ENCODE peak calls at places on chromosomes 1 and 21, in six cellular contexts. K, B, L, T, Z and A are unnamed samples.

GRCh38 chr1:39656416-39656815 is 15.5 kb downstream of the NT5C1A start:
- DNase-seq in K (no peak), B (no peak), L (no peak), T (no peak), Z (no peak), A (no peak)

GRCh38 chr1:172969611-172970010 is 81.1 kb downstream of the TNFSF18 start:
- DNase-seq in K (peak; percentile 75), B (peak; percentile 42), L (no peak), T (no peak), Z (peak; percentile 8), A (peak; percentile 72)

GRCh38 chr21:28699591-28700259 is 293.0 kb downstream of the LTN1 start:
- DNase-seq in K (no peak), B (no peak), L (no peak), T (no peak), Z (no peak), A (no peak)

GRCh38 chr21:45379901-45380330 is 25.0 kb upstream of the COL18A1 start:
- DNase-seq in K (no peak), B (no peak), L (no peak), T (no peak), Z (no peak), A (no peak)

GRCh38 chr1:106879538-106879937 is 176.9 kb upstream of the PRMT6 start:
- DNase-seq in K (no peak), B (no peak), L (peak; percentile 6), T (no peak), Z (peak; percentile 3), A (peak; percentile 0)

GRCh38 chr1:63753591-63753990 is 20.2 kb upstream of the ROR1 start:
- DNase-seq in K (no peak), B (no peak), L (no peak), T (no peak), Z (no peak), A (no peak)

GRCh38 chr1:35838693-35839245 is 31.0 kb downstream of the AGO4 start:
- DNase-seq in K (no peak), B (no peak), L (no peak), T (no peak), Z (no peak), A (peak; percentile 21)

GRCh38 chr1:223745731-223746130 is 33.4 kb downstream of the CAPN2 start:
- DNase-seq in K (no peak), B (no peak), L (no peak), T (no peak), Z (no peak), A (peak; percentile 74)

GRCh38 chr1:26478159-26478558 is 5.9 kb downstream of the HMGN2 start:
- DNase-seq in K (no peak), B (no peak), L (no peak), T (no peak), Z (no peak), A (no peak)

GRCh38 chr1:162696286-162696862 is 64.1 kb downstream of the DDR2 start:
- DNase-seq in K (peak; percentile 93), B (peak; percentile 81), L (peak; percentile 92), T (no peak), Z (peak; percentile 92), A (peak; percentile 91)

GRCh38 chr1:19007491-19008441 is 51.3 kb upstream of the IFFO2 start:
- DNase-seq in K (peak; percentile 44), B (peak; percentile 78), L (no peak), T (no peak), Z (no peak), A (no peak)

GRCh38 chr1:225776294-225776693 is 1.3 kb upstream of the SRP9 start:
- DNase-seq in K (no peak), B (no peak), L (no peak), T (no peak), Z (no peak), A (no peak)

GRCh38 chr1:98870959-98871903 is 133.4 kb downstream of the PLPPR5 start:
- DNase-seq in K (no peak), B (no peak), L (no peak), T (peak; percentile 90), Z (peak; percentile 41), A (no peak)

GRCh38 chr1:6246497-6247295 is 2.7 kb downstream of the HES3 start:
- DNase-seq in K (peak; percentile 94), B (no peak), L (peak; percentile 95), T (peak; percentile 53), Z (peak; percentile 94), A (peak; percentile 75)

GRCh38 chr21:44354001-44354405 is 582 bp downstream of the TRPM2 start:
- DNase-seq in K (no peak), B (no peak), L (no peak), T (no peak), Z (no peak), A (no peak)

GRCh38 chr1:156499194-156499702 is 1.3 kb downstream of the MEF2D start:
- DNase-seq in K (peak; percentile 27), B (peak; percentile 2), L (peak; percentile 55), T (no peak), Z (peak; percentile 74), A (peak; percentile 66)

GRCh38 chr1:168095476-168095875 is 41.3 kb downstream of the GPR161 start:
- DNase-seq in K (no peak), B (no peak), L (no peak), T (no peak), Z (no peak), A (no peak)

GRCh38 chr1:66351474-66351873 is 182.5 kb upstream of the SGIP1 start:
- DNase-seq in K (no peak), B (no peak), L (no peak), T (no peak), Z (no peak), A (peak; percentile 73)

DNA sequence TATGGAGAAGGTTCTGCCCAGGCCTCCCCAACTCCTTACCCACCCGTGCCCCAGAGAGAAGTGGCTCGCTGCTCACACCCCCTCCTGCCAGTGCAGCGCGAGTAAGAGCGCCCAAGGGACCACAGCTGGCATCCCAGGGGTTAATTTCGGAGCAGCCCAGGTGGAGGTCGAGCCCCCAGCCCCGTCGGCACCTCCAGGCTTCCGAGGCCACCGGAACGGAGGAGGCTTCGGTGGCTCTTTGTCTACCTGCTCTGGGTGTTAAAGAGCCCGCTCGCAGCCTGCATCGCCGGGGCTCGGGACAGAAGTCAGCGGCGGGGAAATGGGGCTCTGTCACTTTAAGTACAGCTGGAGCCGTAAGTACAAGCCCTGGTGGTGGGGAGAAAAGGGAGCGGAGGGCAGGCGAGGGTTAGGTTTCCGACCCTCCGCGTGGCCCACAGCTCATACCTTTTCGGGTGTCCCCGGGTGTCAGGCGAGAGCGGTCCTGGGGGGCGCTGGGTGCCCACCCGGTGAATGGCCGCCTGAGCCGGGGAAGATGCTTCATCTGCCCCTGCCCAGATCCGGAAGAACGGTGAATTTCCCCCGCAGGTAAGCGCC is 89.4 kb upstream of the IPO9 start:
- DNase-seq in K (peak; percentile 54), B (peak; percentile 65), L (peak; percentile 82), T (peak; percentile 94), Z (peak; percentile 90), A (peak; percentile 82)
- TF ChIP-seq EZH2 in K (no peak), B (no peak), L (no peak), T (no peak), Z (no peak), A (no peak)

DNA sequence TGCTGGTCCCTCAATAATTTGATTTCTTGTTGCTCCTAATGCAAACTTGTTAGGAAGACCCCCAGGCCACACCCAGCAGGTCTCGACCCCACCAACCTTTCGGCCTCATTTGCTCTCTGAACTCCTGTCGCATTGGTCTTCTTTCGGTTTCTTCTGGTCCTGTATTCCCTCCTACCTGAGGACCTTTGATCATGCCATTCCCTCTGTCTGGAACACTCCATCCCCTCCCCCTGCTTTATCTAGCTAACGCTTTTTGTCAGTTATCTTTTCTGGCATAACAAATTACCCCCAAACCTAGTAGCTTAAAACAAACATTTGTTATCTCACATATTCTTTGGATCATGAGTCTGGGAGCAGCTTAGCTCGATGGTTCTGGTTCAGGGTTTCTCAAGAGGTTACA is 28.9 kb upstream of the BCAR3 start:
- DNase-seq in K (no peak), B (no peak), L (no peak), T (no peak), Z (no peak), A (no peak)
- H3F3A ChIP-seq in K (no peaks in the 10 kb centered on the region), B (peaks cover 23% of the 10 kb centered on the region), L (peaks cover 9% of the 10 kb centered on the region), T (no peaks in the 10 kb centered on the region), Z (no peaks in the 10 kb centered on the region), A (peaks cover 5% of the 10 kb centered on the region)

GRCh38 chr1:222106369-222106768 is 364.5 kb upstream of the DUSP10 start:
- DNase-seq in K (no peak), B (no peak), L (no peak), T (no peak), Z (peak; percentile 36), A (no peak)
- H3K4me3 ChIP-seq in K (no peak overlapping the region), B (no peak overlapping the region), L (no peak overlapping the region), T (no peak overlapping the region), Z (no peak overlapping the region), A (no peak overlapping the region)

GRCh38 chr21:42654179-42654912 is 925 bp downstream of the PDE9A start:
- DNase-seq in K (no peak), B (no peak), L (peak; percentile 88), T (no peak), Z (peak; percentile 76), A (no peak)
- TF ChIP-seq EZH2 in K (peak; percentile 96), B (no peak), L (no peak), T (peak; percentile 88), Z (no peak), A (peak; percentile 85)

GRCh38 chr1:203282720-203283542 is 22.4 kb upstream of the BTG2 start:
- DNase-seq in K (no peak), B (no peak), L (no peak), T (no peak), Z (no peak), A (no peak)
- H3F3A ChIP-seq in K (no peaks in the 10 kb centered on the region), B (no peaks in the 10 kb centered on the region), L (peaks cover 13% of the 10 kb centered on the region), T (peaks cover 17% of the 10 kb centered on the region), Z (no peaks in the 10 kb centered on the region), A (peaks cover 5% of the 10 kb centered on the region)

GRCh38 chr1:1001631-1002300 is 1.9 kb upstream of the HES4 start:
- DNase-seq in K (peak; percentile 94), B (peak; percentile 60), L (peak; percentile 84), T (no peak), Z (peak; percentile 76), A (peak; percentile 77)
- H3K4me3 ChIP-seq in K (peak overlapping the region; percentile 93), B (peak overlapping the region; percentile 97), L (peak overlapping the region; percentile 70), T (no peak overlapping the region), Z (peak overlapping the region; percentile 71), A (peak overlapping the region; percentile 71)

GRCh38 chr1:21669287-21670058 is at the start of gene RAP1GAP:
- DNase-seq in K (no peak), B (no peak), L (peak; percentile 79), T (no peak), Z (peak; percentile 78), A (peak; percentile 46)
- TF ChIP-seq EZH2 in K (no peak), B (no peak), L (peak; percentile 55), T (no peak), Z (no peak), A (no peak)